ENCODE peak calls at places on chromosomes 16 and 17, in five cellular contexts. One of them, this sample, is unnamed.

GRCh38 chr17:55577687-55578086 is 66.4 kb upstream of the SMIM36 start:
- DNase-seq in GM23338: no peak
- DNase-seq in hepatocyte: no peak
- DNase-seq in GM23248: no peak
- DNase-seq in neural progenitor cell: no peak
- DNase-seq in this sample: no peak

GRCh38 chr16:19284207-19284606 is 1.3 kb upstream of the CLEC19A start:
- DNase-seq in GM23338: no peak
- DNase-seq in hepatocyte: no peak
- DNase-seq in GM23248: peak
- DNase-seq in neural progenitor cell: no peak
- DNase-seq in this sample: no peak

GRCh38 chr16:56625140-56625942 is at the start of gene MT1E:
- DNase-seq in GM23338: peak
- DNase-seq in hepatocyte: peak
- DNase-seq in GM23248: peak
- DNase-seq in neural progenitor cell: peak
- DNase-seq in this sample: no peak

GRCh38 chr17:80614320-80614719 is 69.7 kb downstream of the RPTOR start:
- DNase-seq in GM23338: no peak
- DNase-seq in hepatocyte: no peak
- DNase-seq in GM23248: no peak
- DNase-seq in neural progenitor cell: no peak
- DNase-seq in this sample: no peak

GRCh38 chr16:69241911-69242310 is 54.9 kb downstream of the SNTB2 start:
- DNase-seq in GM23338: no peak
- DNase-seq in hepatocyte: no peak
- DNase-seq in GM23248: peak
- DNase-seq in neural progenitor cell: no peak
- DNase-seq in this sample: no peak

GRCh38 chr17:76427457-76428231 is 25.3 kb downstream of the UBE2O start:
- DNase-seq in GM23338: no peak
- DNase-seq in hepatocyte: no peak
- DNase-seq in GM23248: peak
- DNase-seq in neural progenitor cell: no peak
- DNase-seq in this sample: peak

GRCh38 chr16:66926171-66926570 is 836 bp upstream of the RRAD start:
- DNase-seq in GM23338: no peak
- DNase-seq in hepatocyte: no peak
- DNase-seq in GM23248: peak
- DNase-seq in neural progenitor cell: no peak
- DNase-seq in this sample: no peak

GRCh38 chr16:75080205-75081029 is 36.2 kb downstream of the LDHD start:
- DNase-seq in GM23338: no peak
- DNase-seq in hepatocyte: no peak
- DNase-seq in GM23248: peak
- DNase-seq in neural progenitor cell: no peak
- DNase-seq in this sample: no peak

GRCh38 chr17:35372846-35373531 is 432 bp downstream of the SLFN11 start:
- DNase-seq in GM23338: peak
- DNase-seq in hepatocyte: peak
- DNase-seq in GM23248: peak
- DNase-seq in neural progenitor cell: peak
- DNase-seq in this sample: no peak

GRCh38 chr16:89801800-89802199 is 14.6 kb downstream of the FANCA start:
- DNase-seq in GM23338: no peak
- DNase-seq in hepatocyte: no peak
- DNase-seq in GM23248: no peak
- DNase-seq in neural progenitor cell: no peak
- DNase-seq in this sample: no peak

GRCh38 chr17:78716814-78717393 is 65.2 kb downstream of the CYTH1 start:
- DNase-seq in GM23338: peak
- DNase-seq in hepatocyte: no peak
- DNase-seq in GM23248: peak
- DNase-seq in neural progenitor cell: peak
- DNase-seq in this sample: peak

GRCh38 chr16:27712251-27712711 is 162.3 kb downstream of the KATNIP start:
- DNase-seq in GM23338: no peak
- DNase-seq in hepatocyte: no peak
- DNase-seq in GM23248: no peak
- DNase-seq in neural progenitor cell: no peak
- DNase-seq in this sample: no peak

GRCh38 chr16:51343411-51343810 is 192.3 kb upstream of the SALL1 start:
- DNase-seq in GM23338: no peak
- DNase-seq in hepatocyte: no peak
- DNase-seq in GM23248: no peak
- DNase-seq in neural progenitor cell: no peak
- DNase-seq in this sample: no peak

GRCh38 chr17:31499771-31500554 is 108.5 kb downstream of the RAB11FIP4 start:
- DNase-seq in GM23338: peak
- DNase-seq in hepatocyte: no peak
- DNase-seq in GM23248: peak
- DNase-seq in neural progenitor cell: peak
- DNase-seq in this sample: no peak

GRCh38 chr17:77297693-77298666 is 157.2 kb downstream of the SEC14L1 start:
- DNase-seq in GM23338: no peak
- DNase-seq in hepatocyte: no peak
- DNase-seq in GM23248: no peak
- DNase-seq in neural progenitor cell: no peak
- DNase-seq in this sample: no peak

GRCh38 chr16:74752756-74753155 is 21.9 kb downstream of the FA2H start:
- DNase-seq in GM23338: no peak
- DNase-seq in hepatocyte: no peak
- DNase-seq in GM23248: no peak
- DNase-seq in neural progenitor cell: no peak
- DNase-seq in this sample: no peak

GRCh38 chr16:89827383-89828198 is 684 bp upstream of the SPIRE2 start:
- DNase-seq in GM23338: peak
- DNase-seq in hepatocyte: peak
- DNase-seq in GM23248: peak
- DNase-seq in neural progenitor cell: peak
- DNase-seq in this sample: no peak

GRCh38 chr17:65584604-65585521 is 23.4 kb upstream of the AXIN2 start:
- DNase-seq in GM23338: no peak
- DNase-seq in hepatocyte: no peak
- DNase-seq in GM23248: peak
- DNase-seq in neural progenitor cell: no peak
- DNase-seq in this sample: no peak

GRCh38 chr17:74379495-74380085 is 12.3 kb downstream of the GPR142 start:
- DNase-seq in GM23338: peak
- DNase-seq in hepatocyte: peak
- DNase-seq in GM23248: peak
- DNase-seq in neural progenitor cell: peak
- DNase-seq in this sample: peak

GRCh38 chr17:74466111-74466784 is at the start of gene CD300A:
- DNase-seq in GM23338: peak
- DNase-seq in hepatocyte: no peak
- DNase-seq in GM23248: no peak
- DNase-seq in neural progenitor cell: no peak
- DNase-seq in this sample: peak

GRCh38 chr17:38867179-38867994 is 2.5 kb upstream of the LASP1 start:
- DNase-seq in GM23338: peak
- DNase-seq in hepatocyte: peak
- DNase-seq in GM23248: peak
- DNase-seq in neural progenitor cell: peak
- DNase-seq in this sample: peak

GRCh38 chr17:74776990-74777389 is 845 bp upstream of the NAT9 start:
- DNase-seq in GM23338: no peak
- DNase-seq in hepatocyte: no peak
- DNase-seq in GM23248: peak
- DNase-seq in neural progenitor cell: no peak
- DNase-seq in this sample: no peak

GRCh38 chr16:50611332-50611934 is 63.2 kb downstream of the NKD1 start:
- DNase-seq in GM23338: no peak
- DNase-seq in hepatocyte: no peak
- DNase-seq in GM23248: peak
- DNase-seq in neural progenitor cell: no peak
- DNase-seq in this sample: no peak

GRCh38 chr17:9817086-9817485 is 4.8 kb downstream of the GSG1L2 start:
- DNase-seq in GM23338: peak
- DNase-seq in hepatocyte: peak
- DNase-seq in GM23248: peak
- DNase-seq in neural progenitor cell: no peak
- DNase-seq in this sample: no peak

GRCh38 chr17:83204230-83204725 is 124.9 kb downstream of the METRNL start:
- DNase-seq in GM23338: no peak
- DNase-seq in hepatocyte: no peak
- DNase-seq in GM23248: peak
- DNase-seq in neural progenitor cell: no peak
- DNase-seq in this sample: no peak

GRCh38 chr17:83203073-83203471 is 123.7 kb downstream of the METRNL start:
- DNase-seq in GM23338: no peak
- DNase-seq in hepatocyte: peak
- DNase-seq in GM23248: peak
- DNase-seq in neural progenitor cell: no peak
- DNase-seq in this sample: no peak

GRCh38 chr17:83201206-83202001 is 122.0 kb downstream of the METRNL start:
- DNase-seq in GM23338: no peak
- DNase-seq in hepatocyte: no peak
- DNase-seq in GM23248: peak
- DNase-seq in neural progenitor cell: no peak
- DNase-seq in this sample: no peak

GRCh38 chr17:83202002-83203000 is 122.9 kb downstream of the METRNL start:
- DNase-seq in GM23338: no peak
- DNase-seq in hepatocyte: no peak
- DNase-seq in GM23248: peak
- DNase-seq in neural progenitor cell: no peak
- DNase-seq in this sample: no peak

GRCh38 chr17:83203472-83204221 is 124.2 kb downstream of the METRNL start:
- DNase-seq in GM23338: no peak
- DNase-seq in hepatocyte: no peak
- DNase-seq in GM23248: peak
- DNase-seq in neural progenitor cell: no peak
- DNase-seq in this sample: no peak
- TF ChIP-seq EZH2phosphoT487 in GM23338: no peak
- TF ChIP-seq EZH2phosphoT487 in hepatocyte: no peak
- TF ChIP-seq EZH2phosphoT487 in GM23248: no peak
- TF ChIP-seq EZH2phosphoT487 in neural progenitor cell: no peak
- TF ChIP-seq EZH2phosphoT487 in this sample: no peak

GRCh38 chr16:30660424-30661251 is 2.4 kb downstream of the FBRS start:
- DNase-seq in GM23338: no peak
- DNase-seq in hepatocyte: peak
- DNase-seq in GM23248: peak
- DNase-seq in neural progenitor cell: no peak
- DNase-seq in this sample: peak
- TF ChIP-seq EZH2phosphoT487 in GM23338: no peak
- TF ChIP-seq EZH2phosphoT487 in hepatocyte: no peak
- TF ChIP-seq EZH2phosphoT487 in GM23248: no peak
- TF ChIP-seq EZH2phosphoT487 in neural progenitor cell: no peak
- TF ChIP-seq EZH2phosphoT487 in this sample: no peak

GRCh38 chr17:82105882-82106696 is 8.1 kb upstream of the FASN start:
- DNase-seq in GM23338: peak
- DNase-seq in hepatocyte: peak
- DNase-seq in GM23248: peak
- DNase-seq in neural progenitor cell: peak
- DNase-seq in this sample: peak

GRCh38 chr17:82105417-82105881 is 7.4 kb upstream of the FASN start:
- DNase-seq in GM23338: no peak
- DNase-seq in hepatocyte: no peak
- DNase-seq in GM23248: no peak
- DNase-seq in neural progenitor cell: no peak
- DNase-seq in this sample: peak

GRCh38 chr17:82108038-82108998 is 10.3 kb upstream of the FASN start:
- DNase-seq in GM23338: no peak
- DNase-seq in hepatocyte: peak
- DNase-seq in GM23248: no peak
- DNase-seq in neural progenitor cell: no peak
- DNase-seq in this sample: no peak

GRCh38 chr17:82107341-82107860 is 9.4 kb upstream of the FASN start:
- DNase-seq in GM23338: peak
- DNase-seq in hepatocyte: peak
- DNase-seq in GM23248: peak
- DNase-seq in neural progenitor cell: no peak
- DNase-seq in this sample: peak

DNA sequence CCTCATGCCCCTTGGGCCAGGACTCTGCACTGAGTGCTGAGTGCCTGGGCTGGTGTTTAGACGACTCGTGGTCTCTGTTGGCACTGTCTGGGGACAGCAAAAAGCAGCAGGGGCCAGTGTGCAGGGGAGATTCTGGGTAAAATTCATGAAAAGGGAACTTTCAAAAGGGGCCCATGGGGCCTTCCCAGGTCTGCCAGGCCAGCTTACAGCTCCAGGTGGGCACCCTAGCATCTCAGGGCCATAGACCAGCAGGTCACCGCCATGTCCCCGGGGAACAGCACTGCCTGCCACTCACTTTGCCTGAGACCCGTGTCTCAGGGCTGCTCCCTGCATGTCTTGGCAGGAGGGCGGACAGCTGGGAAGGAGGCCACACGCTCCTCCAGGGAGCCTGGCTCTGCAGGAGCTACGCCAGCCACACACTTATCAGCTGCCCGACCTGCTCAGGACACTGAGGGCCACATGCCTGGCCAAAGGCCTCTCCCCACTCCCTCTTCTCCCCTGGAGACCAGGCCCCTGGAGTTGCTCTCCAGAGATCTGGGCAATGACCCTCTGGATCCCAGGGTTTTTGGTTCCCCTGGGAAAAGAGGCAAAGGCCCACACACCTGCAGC is 8.8 kb upstream of the FASN start:
- DNase-seq in GM23338: no peak
- DNase-seq in hepatocyte: no peak
- DNase-seq in GM23248: no peak
- DNase-seq in neural progenitor cell: no peak
- DNase-seq in this sample: no peak
- TF ChIP-seq EZH2phosphoT487 in GM23338: no peak
- TF ChIP-seq EZH2phosphoT487 in hepatocyte: no peak
- TF ChIP-seq EZH2phosphoT487 in GM23248: no peak
- TF ChIP-seq EZH2phosphoT487 in neural progenitor cell: no peak
- TF ChIP-seq EZH2phosphoT487 in this sample: no peak

GRCh38 chr16:11159189-11159588 is 96.8 kb downstream of the SOCS1 start:
- DNase-seq in GM23338: no peak
- DNase-seq in hepatocyte: no peak
- DNase-seq in GM23248: no peak
- DNase-seq in neural progenitor cell: no peak
- DNase-seq in this sample: no peak

GRCh38 chr16:11155284-11155806 is 100.7 kb downstream of the SOCS1 start:
- DNase-seq in GM23338: no peak
- DNase-seq in hepatocyte: no peak
- DNase-seq in GM23248: peak
- DNase-seq in neural progenitor cell: no peak
- DNase-seq in this sample: no peak

GRCh38 chr16:11157143-11157542 is 98.9 kb downstream of the SOCS1 start:
- DNase-seq in GM23338: no peak
- DNase-seq in hepatocyte: no peak
- DNase-seq in GM23248: no peak
- DNase-seq in neural progenitor cell: no peak
- DNase-seq in this sample: peak

GRCh38 chr16:11152677-11153321 is 103.2 kb downstream of the SOCS1 start:
- DNase-seq in GM23338: no peak
- DNase-seq in hepatocyte: no peak
- DNase-seq in GM23248: no peak
- DNase-seq in neural progenitor cell: no peak
- DNase-seq in this sample: no peak

DNA sequence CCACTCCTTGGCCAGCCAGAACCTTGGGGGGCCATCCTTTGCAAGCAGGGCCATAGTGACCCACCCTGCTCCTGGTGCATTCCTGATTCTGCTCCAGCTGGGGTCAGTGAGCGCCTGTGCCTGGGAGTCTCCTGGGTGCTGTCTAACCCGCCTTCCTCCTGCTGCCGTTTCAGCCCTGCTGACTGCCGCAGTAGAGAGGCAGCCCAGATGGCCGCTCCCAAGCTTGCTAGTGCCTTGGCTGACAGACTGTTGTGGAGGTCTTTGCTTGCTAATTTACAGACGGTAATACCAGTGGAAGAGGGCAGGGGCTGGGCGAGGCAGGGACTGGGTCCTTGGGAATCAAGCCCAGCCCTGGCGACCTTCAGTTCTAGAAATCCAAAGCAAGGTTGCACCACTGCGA is 99.6 kb downstream of the SOCS1 start:
- DNase-seq in GM23338: no peak
- DNase-seq in hepatocyte: no peak
- DNase-seq in GM23248: no peak
- DNase-seq in neural progenitor cell: no peak
- DNase-seq in this sample: no peak
- TF ChIP-seq EZH2phosphoT487 in GM23338: no peak
- TF ChIP-seq EZH2phosphoT487 in hepatocyte: no peak
- TF ChIP-seq EZH2phosphoT487 in GM23248: no peak
- TF ChIP-seq EZH2phosphoT487 in neural progenitor cell: no peak
- TF ChIP-seq EZH2phosphoT487 in this sample: no peak

This sample was measured in OCI-LY7.